ENCODE peak calls at places on chromosome 1, in ten cellular contexts. Y is neural crest cell; P is stimulated activated CD4-positive, alpha-beta T cell treated with anti-CD3 and anti-CD28 coated beads, Interleukin-4, amount 100 ng/mL, for 24 hours; V is mucosa of descending colon; S is naive B cell; L is choroid plexus epithelial cell; Z is naive thymus-derived CD4-positive, alpha-beta T cell; F is sciatic nerve; W is PC-3; M is activated naive CD4-positive, alpha-beta T cell. C is an unnamed sample.

GRCh38 chr1:156704930-156705320 is 458 bp downstream of the CRABP2 start:
- DNase-seq in Y (no peak), P (peak), V (no peak), S (no peak), L (peak), Z (no peak), F (peak), W (peak), M (no peak), C (peak)

GRCh38 chr1:21007876-21008275 is 168.8 kb downstream of the EIF4G3 start:
- DNase-seq in Y (no peak), P (no peak), V (no peak), S (no peak), L (no peak), Z (no peak), F (no peak), W (no peak), M (no peak), C (no peak)

GRCh38 chr1:87151500-87152421 is 176.9 kb upstream of the LMO4 start:
- DNase-seq in Y (peak), P (peak), V (peak), S (peak), L (peak), Z (no peak), F (peak), W (no peak), M (no peak), C (no peak)

GRCh38 chr1:56152635-56153034 is 426.7 kb downstream of the PLPP3 start:
- DNase-seq in Y (no peak), P (no peak), V (no peak), S (no peak), L (no peak), Z (no peak), F (no peak), W (no peak), M (no peak), C (no peak)

GRCh38 chr1:18021242-18021641 is 86.4 kb upstream of the IGSF21 start:
- DNase-seq in Y (no peak), P (no peak), V (no peak), S (no peak), L (no peak), Z (no peak), F (no peak), W (no peak), M (no peak), C (no peak)

GRCh38 chr1:248611883-248612282 is 14.4 kb upstream of the OR2T10 start:
- DNase-seq in Y (no peak), P (no peak), V (no peak), S (no peak), L (no peak), Z (no peak), F (no peak), W (peak), M (no peak), C (no peak)

GRCh38 chr1:29398431-29398830 is 162.1 kb downstream of the PTPRU start:
- DNase-seq in Y (no peak), P (no peak), V (no peak), S (no peak), L (no peak), Z (no peak), F (no peak), W (peak), M (no peak), C (no peak)

GRCh38 chr1:233440952-233441401 is 113.5 kb downstream of the MAP3K21 start:
- DNase-seq in Y (peak), P (no peak), V (peak), S (no peak), L (peak), Z (no peak), F (no peak), W (peak), M (no peak), C (peak)

C was measured in RKO.